ENCODE peak calls at places on chromosomes 3 and 15, in eight cellular contexts. K, H, L, C, B, M, I and Q are unnamed samples.

GRCh38 chr15:82143390-82144047 is 97.7 kb upstream of the MEX3B start:
- DNase-seq in K (no peak), H (no peak), L (no peak), C (no peak), B (no peak), M (no peak), I (no peak), Q (no peak)

GRCh38 chr3:52021869-52022268 is 26.2 kb upstream of the RPL29 start:
- DNase-seq in K (peak; percentile 62), H (no peak), L (peak; percentile 25), C (peak; percentile 75), B (no peak), M (no peak), I (no peak), Q (no peak)

GRCh38 chr15:57865294-57865693 is 158.8 kb downstream of the POLR2M start:
- DNase-seq in K (peak; percentile 6), H (no peak), L (peak; percentile 43), C (peak; percentile 15), B (no peak), M (no peak), I (no peak), Q (no peak)

GRCh38 chr15:70195808-70196304 is 98.1 kb upstream of the TLE3 start:
- DNase-seq in K (peak; percentile 58), H (peak; percentile 32), L (peak; percentile 96), C (no peak), B (no peak), M (peak; percentile 33), I (no peak), Q (peak; percentile 54)

GRCh38 chr15:32823750-32824149 is 105.9 kb downstream of the GREM1 start:
- DNase-seq in K (no peak), H (no peak), L (no peak), C (no peak), B (no peak), M (no peak), I (no peak), Q (no peak)

GRCh38 chr15:68385240-68385561 is 46.8 kb downstream of the ITGA11 start:
- DNase-seq in K (no peak), H (no peak), L (no peak), C (no peak), B (no peak), M (no peak), I (no peak), Q (peak; percentile 16)

GRCh38 chr15:29050870-29051269 is 165.1 kb downstream of the APBA2 start:
- DNase-seq in K (peak; percentile 67), H (no peak), L (peak; percentile 4), C (no peak), B (no peak), M (no peak), I (no peak), Q (no peak)

GRCh38 chr3:182257361-182257760 is 535.9 kb upstream of the ATP11B start:
- DNase-seq in K (no peak), H (no peak), L (no peak), C (no peak), B (no peak), M (no peak), I (no peak), Q (no peak)

GRCh38 chr3:73572371-73572770 is 52.4 kb downstream of the PDZRN3 start:
- DNase-seq in K (no peak), H (no peak), L (no peak), C (no peak), B (no peak), M (no peak), I (peak; percentile 74), Q (no peak)

GRCh38 chr3:158731938-158732855 is at the start of gene RARRES1:
- DNase-seq in K (peak; percentile 88), H (peak; percentile 60), L (peak; percentile 88), C (peak; percentile 40), B (peak; percentile 92), M (peak; percentile 76), I (peak; percentile 60), Q (peak; percentile 87)

GRCh38 chr15:74780983-74781672 is 752 bp upstream of the CSK start:
- DNase-seq in K (no peak), H (no peak), L (peak; percentile 51), C (peak; percentile 67), B (peak; percentile 87), M (peak; percentile 78), I (no peak), Q (no peak)

GRCh38 chr3:197599089-197599765 is 43.5 kb upstream of the BDH1 start:
- DNase-seq in K (peak; percentile 89), H (peak; percentile 70), L (peak; percentile 82), C (peak; percentile 94), B (peak; percentile 88), M (peak; percentile 70), I (peak; percentile 76), Q (peak; percentile 58)

GRCh38 chr15:89670985-89671560 is 8.1 kb downstream of the PLIN1 start:
- DNase-seq in K (no peak), H (no peak), L (no peak), C (no peak), B (no peak), M (no peak), I (peak; percentile 77), Q (no peak)

GRCh38 chr15:89672221-89673161 is 6.7 kb downstream of the PLIN1 start:
- DNase-seq in K (peak; percentile 86), H (no peak), L (peak; percentile 70), C (no peak), B (no peak), M (no peak), I (no peak), Q (no peak)

GRCh38 chr15:89673162-89673506 is 6.0 kb downstream of the PLIN1 start:
- DNase-seq in K (peak; percentile 81), H (peak; percentile 76), L (peak; percentile 38), C (peak; percentile 69), B (no peak), M (no peak), I (no peak), Q (no peak)

GRCh38 chr15:89669941-89670340 is 9.2 kb downstream of the PLIN1 start:
- DNase-seq in K (no peak), H (no peak), L (no peak), C (no peak), B (no peak), M (no peak), I (no peak), Q (no peak)

DNA sequence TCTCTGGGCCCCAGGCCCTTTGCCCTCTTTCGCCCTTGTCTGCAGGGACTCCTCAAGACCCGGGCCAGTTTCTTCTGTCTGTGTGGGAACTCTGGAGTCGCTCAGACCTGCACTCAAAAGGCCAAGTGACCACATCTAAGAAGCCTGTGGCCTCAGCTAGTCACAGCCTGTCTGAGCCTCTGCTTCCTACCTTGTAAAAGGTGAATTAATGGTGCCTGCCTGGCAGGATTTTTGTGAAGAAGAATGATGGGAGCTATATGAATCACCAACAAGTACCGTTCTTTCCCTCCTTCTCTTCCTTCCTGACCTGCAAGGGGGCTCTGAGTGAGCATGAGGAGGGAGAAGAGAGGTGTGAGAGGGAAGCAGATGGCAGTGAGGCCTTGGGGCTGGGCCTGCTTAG is 7.5 kb downstream of the PLIN1 start:
- DNase-seq in K (no peak), H (no peak), L (no peak), C (no peak), B (no peak), M (no peak), I (no peak), Q (no peak)
- H3K27ac ChIP-seq in K (no peak overlapping the region), H (no peak overlapping the region), L (no peak overlapping the region), C (no peak overlapping the region), B (no peak overlapping the region), M (no peak overlapping the region), I (no peak overlapping the region), Q (no peak overlapping the region)

DNA sequence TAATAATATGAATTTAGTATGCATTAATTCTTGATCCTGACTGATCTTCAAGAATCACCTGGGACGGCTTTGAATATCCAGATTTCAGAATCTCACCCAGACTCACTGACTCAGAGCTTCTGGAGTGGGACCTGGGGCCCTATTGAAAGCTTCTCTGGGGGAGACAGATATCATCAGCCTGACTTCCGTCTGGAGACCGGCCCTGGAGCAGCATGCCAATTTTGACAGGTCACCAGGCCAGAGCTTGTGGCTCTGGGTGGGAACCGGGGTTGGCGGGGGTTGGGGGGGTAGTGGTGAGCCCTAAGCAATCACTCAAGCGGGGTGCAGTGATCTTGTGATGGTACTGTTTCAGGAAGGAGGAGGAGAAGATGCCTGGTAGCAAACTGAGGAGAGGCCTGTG is 263.8 kb upstream of the C2CD4B start:
- DNase-seq in K (peak; percentile 49), H (no peak), L (no peak), C (no peak), B (no peak), M (no peak), I (no peak), Q (no peak)
- H3K27ac ChIP-seq in K (no peak overlapping the region), H (no peak overlapping the region), L (no peak overlapping the region), C (no peak overlapping the region), B (no peak overlapping the region), M (no peak overlapping the region), I (no peak overlapping the region), Q (no peak overlapping the region)

GRCh38 chr3:23217872-23218554 is 14.9 kb downstream of the UBE2E2 start:
- DNase-seq in K (no peak), H (no peak), L (no peak), C (no peak), B (no peak), M (no peak), I (no peak), Q (no peak)
- H3K27ac ChIP-seq in K (peak overlapping the region; percentile 14), H (no peak overlapping the region), L (no peak overlapping the region), C (no peak overlapping the region), B (no peak overlapping the region), M (no peak overlapping the region), I (no peak overlapping the region), Q (no peak overlapping the region)

DNA sequence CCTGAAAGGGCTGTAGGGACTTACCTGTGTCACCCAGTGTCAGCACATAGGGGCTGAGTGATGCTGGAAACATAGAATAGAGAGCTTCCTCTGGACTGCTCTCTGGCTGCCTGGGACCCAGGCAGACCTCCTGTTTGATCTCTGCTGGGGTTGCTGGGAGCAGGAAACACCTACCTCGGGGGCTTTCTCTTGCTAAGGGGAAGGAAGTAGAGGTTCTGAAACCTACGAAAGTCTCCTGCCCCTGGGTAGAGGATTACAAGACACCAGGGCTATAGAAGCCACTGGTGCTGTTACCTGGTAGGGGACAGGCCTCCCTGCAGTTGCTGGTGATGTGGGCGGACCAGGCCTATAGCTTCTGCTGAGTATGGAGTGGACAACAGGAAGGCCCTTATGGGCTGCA is 81.7 kb downstream of the DHX30 start:
- DNase-seq in K (no peak), H (no peak), L (no peak), C (no peak), B (no peak), M (no peak), I (no peak), Q (no peak)
- H3K27ac ChIP-seq in K (no peak overlapping the region), H (no peak overlapping the region), L (no peak overlapping the region), C (no peak overlapping the region), B (no peak overlapping the region), M (no peak overlapping the region), I (no peak overlapping the region), Q (no peak overlapping the region)